ENCODE peak calls at places on chromosomes 4 and X, in five cellular contexts. F is IMR-90, M is neuronal stem cell, Z is mesenchymal stem cell, P is H1. W is an unnamed sample.

GRCh38 chr4:102427599-102427998 is 73.6 kb upstream of the NFKB1 start:
- DNase-seq in M (no peak), Z (no peak), F (no peak), P (no peak), W (no peak)

GRCh38 chr4:128517096-128517738 is 229.6 kb upstream of the PGRMC2 start:
- DNase-seq in Z (peak; percentile 49), P (no peak), F (peak; percentile 61), M (no peak), W (no peak)

GRCh38 chr4:26533685-26534084 is 43.4 kb upstream of the CCKAR start:
- DNase-seq in M (no peak), P (no peak), F (no peak), Z (no peak), W (no peak)

GRCh38 chrX:103510031-103510430 is 9.3 kb downstream of the RAB40A start:
- DNase-seq in P (no peak), Z (no peak), M (no peak), F (no peak), W (no peak)

GRCh38 chr4:80265571-80266266 is 745 bp upstream of the FGF5 start:
- DNase-seq in P (no peak), M (no peak), Z (peak; percentile 87), F (peak; percentile 92), W (peak; percentile 20)

GRCh38 chr4:15004701-15005301 is 2.5 kb downstream of the CPEB2 start:
- DNase-seq in F (peak; percentile 54), Z (peak; percentile 86), M (peak; percentile 32), P (no peak), W (peak; percentile 88)

GRCh38 chr4:80922951-80923350 is 107.6 kb upstream of the BMP3 start:
- DNase-seq in P (no peak), Z (no peak), F (no peak), M (no peak), W (no peak)

GRCh38 chrX:52420824-52421443 is 52.1 kb downstream of the XAGE2 start:
- DNase-seq in Z (no peak), M (no peak), P (no peak), F (peak; percentile 55), W (peak; percentile 55)

GRCh38 chr4:185039508-185040273 is 21.4 kb downstream of the HELT start:
- DNase-seq in M (no peak), F (peak; percentile 68), Z (peak; percentile 56), P (no peak), W (peak; percentile 66)

GRCh38 chr4:147829401-147830101 is 97.7 kb downstream of the ARHGAP10 start:
- DNase-seq in P (no peak), M (no peak), Z (peak; percentile 70), F (peak; percentile 59), W (no peak)

GRCh38 chr4:133402616-133403015 is 253.5 kb downstream of the PCDH10 start:
- DNase-seq in Z (peak; percentile 22), P (no peak), F (no peak), M (no peak), W (peak; percentile 1)

GRCh38 chrX:9182041-9182440 is 148.1 kb upstream of the FAM9B start:
- DNase-seq in P (no peak), F (peak; percentile 59), Z (peak; percentile 13), M (no peak), W (no peak)

GRCh38 chr4:96326846-96327245 is 487.0 kb downstream of the PDHA2 start:
- DNase-seq in Z (no peak), P (no peak), M (no peak), F (no peak), W (no peak)

DNA sequence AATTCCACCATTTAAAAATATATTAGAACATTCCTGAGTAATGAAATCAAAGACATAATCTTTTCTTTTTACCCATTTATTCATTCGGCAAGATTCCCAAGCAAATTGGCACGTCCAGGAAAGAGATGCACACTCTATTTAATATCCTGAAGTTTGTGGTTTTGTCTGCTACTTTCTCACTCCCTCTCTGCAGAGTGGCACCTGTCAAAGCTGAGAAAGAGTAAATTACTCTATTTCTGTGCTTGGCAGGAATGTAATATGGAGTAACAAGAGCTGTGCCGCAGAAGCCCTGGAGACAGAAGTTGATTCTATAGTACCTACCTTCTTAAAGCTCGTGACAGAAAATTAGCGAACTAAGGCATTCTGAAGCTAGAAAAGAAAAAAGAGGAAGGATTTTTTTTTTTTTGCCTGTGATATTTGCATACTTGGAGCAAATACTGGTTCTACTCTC is 5.5 kb downstream of the GSTCD start:
- DNase-seq in M (no peak), P (no peak), Z (no peak), F (no peak), W (no peak)
- H3K4me3 ChIP-seq in M (no peak overlapping the region), P (no peak overlapping the region), Z (peak overlapping the region; percentile 32), F (no peak overlapping the region), W (no peak overlapping the region)

GRCh38 chr4:48571471-48571870 is 81.4 kb downstream of the ZAR1 start:
- DNase-seq in F (no peak), P (no peak), Z (no peak), M (no peak), W (no peak)
- H4K91ac ChIP-seq in F (no peak overlapping the region), P (no peak overlapping the region), Z (no peak overlapping the region), M (no peak overlapping the region), W (no peak overlapping the region)

DNA sequence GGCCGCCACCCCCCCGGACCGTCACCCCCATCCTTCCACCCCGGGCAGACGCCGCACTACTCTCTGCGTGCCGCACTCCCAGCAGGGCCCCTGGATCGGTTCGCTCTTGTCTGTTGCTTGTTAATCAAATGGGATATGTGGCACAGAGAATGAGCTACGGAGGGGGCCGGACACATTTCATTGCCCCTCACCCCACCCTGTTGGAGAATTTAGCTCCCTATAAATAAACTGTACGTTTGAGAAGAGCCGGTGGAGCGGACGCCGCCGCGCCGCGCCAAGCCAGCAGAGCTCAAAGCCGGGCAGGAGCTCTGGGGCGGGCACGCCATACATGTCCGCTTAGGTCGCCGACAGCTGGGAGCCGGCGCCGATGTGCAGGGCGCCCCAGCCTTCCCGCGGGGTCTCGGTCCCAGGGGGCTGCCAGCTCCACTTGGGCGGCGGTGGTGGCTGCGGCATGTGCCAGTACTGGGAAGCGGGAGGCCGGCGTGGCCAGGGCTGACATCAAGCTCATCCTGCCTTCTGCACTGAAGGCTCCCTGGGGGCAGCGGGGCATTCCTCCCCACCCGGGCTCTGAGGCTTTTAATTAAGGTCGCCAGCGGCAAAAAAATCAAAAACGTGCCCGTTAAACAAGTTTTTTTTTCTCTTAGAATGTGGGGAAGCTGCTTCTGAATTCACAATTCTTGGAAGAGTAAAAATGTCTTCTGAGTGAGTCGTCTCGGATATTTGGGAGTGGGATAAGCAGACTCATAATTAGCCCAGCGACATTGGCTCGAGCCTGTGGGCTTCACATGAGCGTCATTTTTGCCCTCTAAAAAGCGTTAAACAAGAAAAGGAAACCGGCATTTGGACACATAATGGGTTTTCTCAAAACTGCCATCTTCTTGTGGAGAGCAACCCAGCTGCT is 1.1 kb upstream of the PCDH19 start:
- DNase-seq in P (no peak), Z (no peak), M (no peak), F (no peak), W (no peak)
- H3K4me3 ChIP-seq in P (no peak overlapping the region), Z (peak overlapping the region; percentile 55), M (peak overlapping the region; percentile 34), F (no peak overlapping the region), W (no peak overlapping the region)

GRCh38 chr4:150044517-150044916 is 33.7 kb upstream of the DCLK2 start:
- DNase-seq in P (no peak), M (no peak), Z (no peak), F (no peak), W (no peak)
- H4K91ac ChIP-seq in P (no peak overlapping the region), M (no peak overlapping the region), Z (no peak overlapping the region), F (no peak overlapping the region), W (no peak overlapping the region)

GRCh38 chr4:53906786-53907185 is 157.6 kb downstream of the CHIC2 start:
- DNase-seq in M (no peak), Z (no peak), P (no peak), F (peak; percentile 28), W (no peak)

GRCh38 chr4:53905281-53905934 is 159.0 kb downstream of the CHIC2 start:
- DNase-seq in Z (peak; percentile 80), M (no peak), F (peak; percentile 33), P (no peak), W (no peak)

GRCh38 chr4:53908661-53909078 is 155.7 kb downstream of the CHIC2 start:
- DNase-seq in Z (peak; percentile 95), P (no peak), M (peak; percentile 38), F (peak; percentile 97), W (peak; percentile 85)

GRCh38 chr4:53907772-53908171 is 156.6 kb downstream of the CHIC2 start:
- DNase-seq in Z (no peak), P (no peak), M (no peak), F (no peak), W (no peak)

DNA sequence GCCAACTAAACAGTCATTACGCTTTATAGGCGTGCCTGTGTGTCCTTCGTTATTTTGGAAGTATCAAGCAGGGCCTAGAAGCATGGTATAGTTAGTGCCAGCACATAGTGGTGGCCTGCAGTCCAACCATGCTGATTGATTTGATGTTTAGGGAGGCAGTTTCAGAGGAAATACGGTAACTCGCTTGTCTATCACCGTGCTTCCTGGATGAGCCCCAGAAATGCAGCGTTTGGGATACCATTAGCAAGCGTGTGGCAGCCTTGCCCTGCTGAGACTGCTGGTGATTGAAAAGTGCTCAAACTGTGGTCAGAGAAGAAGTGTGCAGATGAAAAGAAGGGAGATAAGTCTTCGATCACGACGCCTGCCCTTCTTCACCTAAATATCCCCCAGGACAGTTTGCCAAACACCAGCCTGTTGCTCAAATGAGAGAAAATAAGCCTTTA is 158.4 kb downstream of the CHIC2 start:
- DNase-seq in M (peak; percentile 29), Z (peak; percentile 88), P (no peak), F (peak; percentile 78), W (no peak)
- H3K4me3 ChIP-seq in M (peak overlapping the region; percentile 2), Z (peak overlapping the region; percentile 73), P (no peak overlapping the region), F (peak overlapping the region; percentile 44), W (no peak overlapping the region)

GRCh38 chr4:82428969-82429727 is 1.1 kb downstream of the HNRNPDL start:
- DNase-seq in M (peak; percentile 97), P (peak; percentile 76), Z (peak; percentile 89), F (peak; percentile 85), W (peak; percentile 92)

GRCh38 chr4:82431831-82432230 is 1.4 kb downstream of the ENOPH1 start:
- DNase-seq in Z (no peak), M (no peak), F (no peak), P (no peak), W (peak; percentile 30)

GRCh38 chr4:82431026-82431745 is 796 bp downstream of the ENOPH1 start:
- DNase-seq in M (no peak), F (peak; percentile 39), Z (peak; percentile 39), P (no peak), W (peak; percentile 54)

GRCh38 chr4:82429728-82430192 is 502 bp downstream of the HNRNPDL start:
- DNase-seq in M (no peak), Z (no peak), P (no peak), F (no peak), W (no peak)

DNA sequence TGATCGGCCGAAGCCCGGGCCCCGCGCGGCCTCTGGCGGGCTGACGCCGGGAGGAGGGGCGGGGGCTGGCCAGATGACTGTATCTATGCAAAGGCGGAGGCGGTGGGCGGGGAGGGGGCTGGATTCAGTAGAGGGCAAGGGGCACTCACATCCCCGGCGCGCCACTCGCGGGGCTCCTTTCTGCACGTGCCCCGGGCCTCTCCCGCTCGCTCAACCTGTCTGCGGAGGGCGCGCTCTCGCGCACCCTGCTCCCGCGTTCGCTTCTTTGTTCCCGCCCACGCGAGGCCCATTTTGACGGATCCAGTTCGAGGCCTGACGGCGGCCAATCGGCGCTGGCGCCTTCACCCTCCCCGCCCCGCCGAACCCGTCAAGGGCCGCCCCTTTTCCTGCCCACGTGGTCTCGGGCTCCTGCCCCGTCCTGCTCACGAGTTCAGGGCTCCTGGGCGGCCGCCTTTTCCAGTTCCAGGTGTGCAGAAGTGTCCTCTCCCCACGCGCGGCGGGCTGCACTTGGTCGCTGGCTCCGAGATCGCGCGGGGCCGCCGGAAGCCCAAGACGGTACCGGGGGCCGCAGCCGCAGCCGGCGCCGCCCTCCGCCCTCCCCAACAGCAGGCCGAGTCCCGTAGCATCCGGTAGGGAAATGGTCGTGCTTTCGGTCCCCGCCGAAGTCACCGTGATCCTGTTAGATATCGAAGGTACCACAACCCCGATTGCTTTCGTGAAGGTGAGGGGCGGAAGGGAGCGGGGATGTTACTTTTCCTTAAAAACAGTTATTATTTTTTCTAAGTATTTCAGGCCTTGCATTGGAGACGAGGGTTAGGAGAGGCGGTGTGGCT is at the start of the genes ENOPH1 and HNRNPDL:
- DNase-seq in F (peak; percentile 94), M (peak; percentile 94), Z (peak; percentile 96), P (peak; percentile 92), W (peak; percentile 98)
- H4K91ac ChIP-seq in F (peak within 1 kb of the TSS; percentile 92), M (peak within 1 kb of the TSS; percentile 3), Z (peak within 1 kb of the TSS; percentile 97), P (peak within 1 kb of the TSS; percentile 94), W (peak within 1 kb of the TSS; percentile 99)